ENCODE peak calls at places on chromosomes 1 and 21, in eight cellular contexts. A is H7, L is right cardiac atrium, O is ascending aorta, D is fibroblast of the aortic adventitia, F is thoracic aorta, J is adrenal gland, S is astrocyte of the cerebellum. C is an unnamed sample.

GRCh38 chr1:162080472-162081015 is 11.1 kb downstream of the NOS1AP start:
- DNase-seq in A (no peak), L (no peak), O (no peak), D (no peak), F (no peak), J (no peak), S (no peak), C (no peak)

GRCh38 chr1:231781887-231782286 is 155.3 kb downstream of the DISC1 start:
- DNase-seq in A (no peak), L (no peak), O (no peak), D (peak; percentile 33), F (no peak), J (no peak), S (no peak), C (no peak)

GRCh38 chr1:71587961-71588360 is 507.1 kb upstream of the ZRANB2 start:
- DNase-seq in A (no peak), L (no peak), O (no peak), D (peak; percentile 69), F (no peak), J (no peak), S (peak; percentile 26), C (no peak)

GRCh38 chr1:198605880-198606458 is 32.9 kb upstream of the PTPRC start:
- DNase-seq in A (no peak), L (no peak), O (no peak), D (no peak), F (no peak), J (no peak), S (peak; percentile 3), C (no peak)

GRCh38 chr1:176601358-176601757 is 138.4 kb downstream of the PAPPA2 start:
- DNase-seq in A (no peak), L (no peak), O (no peak), D (peak; percentile 97), F (no peak), J (no peak), S (no peak), C (no peak)

GRCh38 chr1:185653615-185654014 is 80.6 kb upstream of the HMCN1 start:
- DNase-seq in A (no peak), L (no peak), O (no peak), D (no peak), F (no peak), J (no peak), S (no peak), C (no peak)

GRCh38 chr1:11568687-11569086 is 85.5 kb downstream of the FBXO2 start:
- DNase-seq in A (no peak), L (no peak), O (no peak), D (no peak), F (no peak), J (no peak), S (peak; percentile 16), C (no peak)

GRCh38 chr1:7987528-7987927 is 26.0 kb downstream of the PARK7 start:
- DNase-seq in A (no peak), L (no peak), O (no peak), D (no peak), F (no peak), J (no peak), S (no peak), C (no peak)

GRCh38 chr21:45129231-45129923 is 55.0 kb downstream of the ADARB1 start:
- DNase-seq in A (no peak), L (peak; percentile 85), O (peak; percentile 78), D (peak; percentile 33), F (no peak), J (no peak), S (no peak), C (peak; percentile 75)

GRCh38 chr1:98025858-98026257 is 105.0 kb upstream of the DPYD start:
- DNase-seq in A (no peak), L (no peak), O (no peak), D (no peak), F (no peak), J (no peak), S (no peak), C (no peak)

GRCh38 chr1:200207711-200208126 is 180.2 kb downstream of the NR5A2 start:
- DNase-seq in A (no peak), L (no peak), O (no peak), D (no peak), F (no peak), J (no peak), S (no peak), C (no peak)

GRCh38 chr1:89994231-89994804 is 592 bp upstream of the ZNF326 start:
- DNase-seq in A (no peak), L (peak; percentile 72), O (no peak), D (no peak), F (no peak), J (peak; percentile 33), S (no peak), C (peak; percentile 25)

GRCh38 chr1:247456914-247457638 is 828 bp downstream of the OR2B11 start:
- DNase-seq in A (no peak), L (no peak), O (no peak), D (no peak), F (no peak), J (no peak), S (no peak), C (no peak)

GRCh38 chr1:38129971-38130370 is 83.4 kb upstream of the POU3F1 start:
- DNase-seq in A (no peak), L (no peak), O (no peak), D (no peak), F (no peak), J (no peak), S (no peak), C (no peak)

GRCh38 chr21:32102426-32102825 is 176.4 kb downstream of the MIS18A start:
- DNase-seq in A (no peak), L (no peak), O (no peak), D (no peak), F (no peak), J (no peak), S (no peak), C (no peak)

GRCh38 chr21:42406201-42406601 is 2.5 kb downstream of the UBASH3A start:
- DNase-seq in A (no peak), L (no peak), O (no peak), D (no peak), F (no peak), J (no peak), S (no peak), C (no peak)

GRCh38 chr21:32392880-32393676 is at the start of gene URB1:
- DNase-seq in A (peak; percentile 95), L (peak; percentile 98), O (peak; percentile 93), D (peak; percentile 72), F (peak; percentile 74), J (peak; percentile 94), S (no peak), C (peak; percentile 93)

GRCh38 chr1:6502000-6502891 is 10.8 kb upstream of the PLEKHG5 start:
- DNase-seq in A (peak; percentile 60), L (peak; percentile 95), O (peak; percentile 83), D (peak; percentile 41), F (no peak), J (peak; percentile 75), S (no peak), C (peak; percentile 79)

GRCh38 chr1:245288796-245289195 is 134.0 kb downstream of the KIF26B start:
- DNase-seq in A (no peak), L (no peak), O (no peak), D (no peak), F (no peak), J (no peak), S (no peak), C (no peak)

DNA sequence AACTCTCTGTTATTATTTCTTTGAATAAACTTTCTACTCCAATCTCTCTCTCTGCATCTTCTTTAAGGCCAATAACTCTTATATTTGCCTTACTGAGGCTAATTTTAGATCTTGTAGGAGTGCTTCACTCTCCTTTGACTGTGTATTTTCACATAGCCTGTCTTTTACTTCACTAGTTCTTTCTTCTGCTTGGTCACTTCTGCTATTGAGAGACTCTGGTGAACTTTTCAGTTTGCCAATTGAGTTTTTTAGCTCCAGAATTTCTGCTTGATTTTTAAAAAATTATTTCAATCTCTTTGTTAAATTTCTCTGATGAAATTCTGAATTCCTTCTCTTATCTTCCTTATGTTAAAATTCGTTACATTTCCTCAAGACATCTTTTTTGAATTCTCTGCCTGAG is 18.2 kb downstream of the GPR88 start:
- DNase-seq in A (no peak), L (no peak), O (no peak), D (no peak), F (no peak), J (no peak), S (no peak), C (no peak)
- H3K4me3 ChIP-seq in A (no peak overlapping the region), L (no peak overlapping the region), O (no peak overlapping the region), D (no peak overlapping the region), F (no peak overlapping the region), J (no peak overlapping the region), S (no peak overlapping the region), C (no peak overlapping the region)

GRCh38 chr1:107830546-107830945 is 134.4 kb downstream of the VAV3 start:
- DNase-seq in A (no peak), L (no peak), O (no peak), D (no peak), F (no peak), J (no peak), S (no peak), C (no peak)

GRCh38 chr1:107835151-107835670 is 129.8 kb downstream of the VAV3 start:
- DNase-seq in A (no peak), L (no peak), O (no peak), D (no peak), F (no peak), J (no peak), S (no peak), C (no peak)

GRCh38 chr1:107830075-107830474 is 134.9 kb downstream of the VAV3 start:
- DNase-seq in A (no peak), L (no peak), O (no peak), D (no peak), F (no peak), J (no peak), S (no peak), C (no peak)

GRCh38 chr1:107831921-107832320 is 133.1 kb downstream of the VAV3 start:
- DNase-seq in A (no peak), L (no peak), O (no peak), D (no peak), F (no peak), J (no peak), S (no peak), C (no peak)

GRCh38 chr1:107829083-107829771 is 135.8 kb downstream of the VAV3 start:
- DNase-seq in A (no peak), L (no peak), O (no peak), D (no peak), F (no peak), J (no peak), S (peak; percentile 27), C (no peak)
- H3K4me3 ChIP-seq in A (no peak overlapping the region), L (no peak overlapping the region), O (no peak overlapping the region), D (no peak overlapping the region), F (no peak overlapping the region), J (no peak overlapping the region), S (no peak overlapping the region), C (no peak overlapping the region)

GRCh38 chr1:62337785-62338631 is 18.8 kb upstream of the KANK4 start:
- DNase-seq in A (peak; percentile 62), L (no peak), O (no peak), D (peak; percentile 8), F (no peak), J (peak; percentile 15), S (no peak), C (no peak)
- H3K4me3 ChIP-seq in A (no peak overlapping the region), L (no peak overlapping the region), O (no peak overlapping the region), D (no peak overlapping the region), F (no peak overlapping the region), J (no peak overlapping the region), S (no peak overlapping the region), C (no peak overlapping the region)

DNA sequence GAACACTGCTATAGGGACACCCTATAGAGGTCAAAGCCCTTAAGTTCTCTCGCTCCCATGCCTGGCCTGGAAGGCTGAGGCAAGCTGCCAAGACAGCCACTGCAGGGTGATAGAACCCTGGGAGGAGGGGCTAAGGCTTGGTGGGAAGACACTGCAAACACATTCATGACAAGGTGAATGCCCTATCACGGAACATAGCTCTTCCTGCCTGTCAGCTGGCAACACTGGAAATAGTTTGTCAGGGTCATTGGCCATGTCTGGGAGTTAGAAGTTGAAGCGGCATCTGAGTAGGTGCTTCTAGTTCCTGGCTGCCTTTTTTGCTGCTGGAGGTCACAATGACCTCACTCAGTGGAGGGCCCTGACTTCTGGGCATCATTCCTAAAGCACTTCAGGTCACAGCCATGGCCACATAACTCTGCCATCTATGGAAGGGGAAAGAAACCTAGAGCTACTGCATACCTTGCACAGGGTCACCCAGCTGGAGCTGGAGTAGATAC is 4.2 kb downstream of the FABP3 start:
- DNase-seq in A (no peak), L (peak; percentile 72), O (no peak), D (no peak), F (no peak), J (peak; percentile 67), S (no peak), C (peak; percentile 67)
- H3K4me3 ChIP-seq in A (no peak overlapping the region), L (no peak overlapping the region), O (no peak overlapping the region), D (no peak overlapping the region), F (no peak overlapping the region), J (no peak overlapping the region), S (no peak overlapping the region), C (peak overlapping the region; percentile 70)